ENCODE peak calls at places on chromosomes 13 and 19, in seven cellular contexts. X is AG04449, A is fibroblast of pulmonary artery, U is HL-60, K is uterus, O is right cardiac atrium, W is cardiac fibroblast. D is an unnamed sample.
A peak's percentile ranks its signal among the peaks of the same experiment; 100 is the strongest.

GRCh38 chr13:46530084-46530935 is 22.7 kb upstream of the LRCH1 start:
- DNase-seq in X (no peak), A (peak; percentile 37), U (no peak), K (no peak), O (no peak), W (peak; percentile 33), D (no peak)

GRCh38 chr13:110294624-110295023 is 12.3 kb downstream of the COL4A1 start:
- DNase-seq in X (no peak), A (no peak), U (no peak), K (no peak), O (no peak), W (no peak), D (no peak)

GRCh38 chr13:90562388-90562787 is 785.1 kb upstream of the MIR17HG start:
- DNase-seq in X (no peak), A (no peak), U (no peak), K (no peak), O (no peak), W (no peak), D (no peak)

GRCh38 chr19:57026476-57026875 is 93.3 kb upstream of the USP29 start:
- DNase-seq in X (no peak), A (no peak), U (no peak), K (no peak), O (no peak), W (no peak), D (no peak)

GRCh38 chr13:53250272-53250875 is 221.8 kb downstream of the OLFM4 start:
- DNase-seq in X (peak; percentile 34), A (peak; percentile 83), U (peak; percentile 38), K (no peak), O (no peak), W (peak; percentile 79), D (peak; percentile 23)

GRCh38 chr19:16737909-16738308 is 18.3 kb downstream of the NWD1 start:
- DNase-seq in X (no peak), A (peak; percentile 33), U (no peak), K (no peak), O (no peak), W (peak; percentile 17), D (no peak)

GRCh38 chr13:28246891-28247290 is 108.5 kb downstream of the PAN3 start:
- DNase-seq in X (no peak), A (no peak), U (no peak), K (no peak), O (no peak), W (no peak), D (no peak)

GRCh38 chr13:44052843-44053607 is 173.3 kb downstream of the LACC1 start:
- DNase-seq in X (no peak), A (peak; percentile 79), U (no peak), K (peak; percentile 30), O (peak; percentile 49), W (peak; percentile 78), D (peak; percentile 63)

GRCh38 chr19:51948979-51949378 is 21.7 kb downstream of the ZNF613 start:
- DNase-seq in X (no peak), A (peak; percentile 27), U (no peak), K (no peak), O (peak; percentile 83), W (peak; percentile 6), D (peak; percentile 12)

DNA sequence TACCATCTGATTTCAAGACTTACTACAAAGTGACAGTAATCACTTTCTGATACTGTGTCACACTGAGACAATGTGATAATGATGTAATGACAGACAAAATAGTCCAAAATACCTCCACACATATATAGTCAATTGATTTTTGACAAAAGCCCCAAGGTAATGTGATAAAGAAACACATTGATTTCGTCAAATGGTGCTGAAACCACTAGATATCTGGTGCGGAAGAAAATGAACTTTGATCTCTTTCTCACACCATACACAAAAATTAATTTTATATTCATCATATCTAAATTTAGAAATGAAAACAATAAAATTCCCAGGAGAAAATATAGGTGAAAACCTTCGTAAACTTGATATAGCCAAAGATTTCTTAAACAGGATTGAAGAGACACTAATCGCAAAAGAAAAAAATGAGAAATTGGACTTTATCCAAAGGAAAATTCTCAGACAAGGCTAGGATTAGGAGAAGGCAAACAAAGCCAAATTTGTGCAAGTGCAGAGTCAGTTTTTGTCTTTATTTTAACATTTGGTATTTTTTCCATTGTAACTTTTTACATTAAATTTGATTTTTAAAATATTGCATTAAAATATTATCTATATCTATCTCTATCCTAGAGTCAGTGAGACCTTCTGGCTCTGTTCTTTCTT is 739.9 kb downstream of the DIAPH3 start:
- DNase-seq in X (no peak), A (no peak), U (no peak), K (no peak), O (no peak), W (no peak), D (no peak)
- H3K4me3 ChIP-seq in X (no peak overlapping the region), A (no peak overlapping the region), U (no peak overlapping the region), K (no peak overlapping the region), O (no peak overlapping the region), W (no peak overlapping the region), D (no peak overlapping the region)

DNA sequence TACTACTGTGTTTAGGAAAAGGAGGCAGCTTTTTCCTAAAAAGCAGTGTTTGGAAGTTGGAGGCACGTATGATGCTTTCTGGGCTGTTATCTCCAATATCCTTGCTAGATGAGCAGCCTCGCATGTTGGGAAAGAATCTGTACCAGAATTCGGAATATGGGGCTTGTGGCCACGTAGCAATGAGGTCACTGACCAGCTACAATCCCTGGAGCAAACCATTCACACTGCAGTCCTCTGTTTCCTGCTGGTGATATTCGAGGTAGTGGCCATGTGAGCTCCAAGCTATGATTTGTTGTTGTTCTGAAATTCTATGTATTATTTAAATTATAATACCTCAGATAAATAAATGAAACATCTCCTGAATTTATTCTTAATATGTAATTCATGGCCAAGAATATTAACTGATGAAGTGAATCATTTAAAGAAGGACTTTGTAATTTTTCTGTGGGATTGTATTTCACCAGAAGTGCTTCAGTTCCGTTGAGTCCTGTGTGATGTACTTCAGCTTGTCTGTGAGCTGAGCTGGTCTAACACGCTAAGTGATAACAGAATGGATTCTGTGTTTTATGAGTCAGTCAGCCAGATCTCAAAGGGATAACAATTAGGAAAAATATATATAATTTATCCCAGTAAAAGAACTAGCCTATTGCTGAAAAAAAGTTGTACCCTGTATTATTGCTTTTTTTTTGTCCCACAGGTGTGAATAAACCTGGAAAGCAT is 319.5 kb downstream of the SHISA2 start:
- DNase-seq in X (no peak), A (peak; percentile 15), U (no peak), K (no peak), O (no peak), W (peak; percentile 35), D (peak; percentile 33)
- H3K4me3 ChIP-seq in X (no peak overlapping the region), A (no peak overlapping the region), U (no peak overlapping the region), K (no peak overlapping the region), O (no peak overlapping the region), W (no peak overlapping the region), D (no peak overlapping the region)

GRCh38 chr19:511101-511841 is 4.0 kb downstream of the TPGS1 start:
- DNase-seq in X (no peak), A (peak; percentile 72), U (peak; percentile 73), K (no peak), O (peak; percentile 75), W (peak; percentile 64), D (no peak)
- H3K4me3 ChIP-seq in X (peak overlapping the region; percentile 27), A (no peak overlapping the region), U (peak overlapping the region; percentile 25), K (no peak overlapping the region), O (no peak overlapping the region), W (no peak overlapping the region), D (no peak overlapping the region)

DNA sequence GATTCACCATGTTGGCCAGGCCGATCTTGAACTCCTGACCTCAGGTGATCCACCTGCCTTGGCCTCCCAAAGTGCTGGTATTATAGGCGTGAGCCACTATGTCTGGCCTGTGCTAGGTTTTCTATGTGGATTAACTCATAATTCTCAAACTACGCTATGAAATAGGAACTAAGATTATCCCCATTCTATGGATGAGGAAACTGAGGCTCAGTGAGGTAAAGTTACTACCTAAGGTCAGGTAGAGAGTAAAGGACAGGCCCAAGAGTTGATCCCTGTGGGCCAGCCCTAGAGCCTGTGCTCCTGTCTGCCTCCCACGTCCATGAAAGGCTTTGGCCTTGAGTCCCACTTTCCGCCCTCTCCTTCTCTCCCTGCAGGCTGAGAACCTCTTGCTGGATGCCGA is 20.0 kb downstream of the MARK4 start:
- DNase-seq in X (no peak), A (no peak), U (no peak), K (no peak), O (no peak), W (no peak), D (no peak)
- H3K4me3 ChIP-seq in X (no peak overlapping the region), A (no peak overlapping the region), U (no peak overlapping the region), K (no peak overlapping the region), O (no peak overlapping the region), W (no peak overlapping the region), D (no peak overlapping the region)

D was measured in skeletal muscle cell.